ENCODE peak calls at places on chromosomes 3 and 15, in five cellular contexts. H is Panc1, D is stomach, O is H1, E is GM12878. A is an unnamed sample.
A peak's percentile ranks its signal among the peaks of the same experiment; 100 is the strongest.

GRCh38 chr15:98025237-98025636 is 64.7 kb downstream of the ARRDC4 start:
- DNase-seq in O (no peak), D (no peak), H (no peak), E (no peak), A (no peak)

GRCh38 chr3:43023766-43024165 is 44.7 kb downstream of the GASK1A start:
- DNase-seq in E (no peak), D (no peak), H (no peak), O (no peak), A (no peak)

GRCh38 chr3:172129868-172130751 is 90.7 kb downstream of the FNDC3B start:
- DNase-seq in O (no peak), E (no peak), D (peak; percentile 85), H (peak; percentile 99), A (peak; percentile 98)

GRCh38 chr3:115072265-115073008 is 74.7 kb downstream of the ZBTB20 start:
- DNase-seq in H (no peak), O (no peak), E (no peak), D (no peak), A (no peak)

GRCh38 chr3:43503067-43503728 is 118.6 kb downstream of the ANO10 start:
- DNase-seq in E (no peak), D (no peak), O (no peak), H (no peak), A (no peak)

GRCh38 chr15:39167114-39168058 is 413.5 kb upstream of the THBS1 start:
- DNase-seq in E (no peak), D (no peak), O (no peak), H (no peak), A (no peak)

GRCh38 chr15:39878401-39878775 is 41.7 kb downstream of the GPR176 start:
- DNase-seq in D (no peak), O (no peak), E (no peak), H (no peak), A (no peak)

GRCh38 chr3:108486910-108487309 is 23.5 kb downstream of the MYH15 start:
- DNase-seq in O (no peak), H (no peak), D (no peak), E (no peak), A (no peak)

GRCh38 chr3:12472796-12473195 is 11.5 kb upstream of the TSEN2 start:
- DNase-seq in H (no peak), D (no peak), E (no peak), O (no peak), A (no peak)

GRCh38 chr15:65409284-65409631 is 13.5 kb downstream of the IGDCC4 start:
- DNase-seq in D (no peak), H (no peak), E (no peak), O (no peak), A (no peak)

GRCh38 chr3:124837730-124838186 is 49.4 kb downstream of the ITGB5 start:
- DNase-seq in E (no peak), O (no peak), H (peak; percentile 81), D (peak; percentile 43), A (no peak)

GRCh38 chr15:91873133-91873526 is 19.6 kb downstream of the SLCO3A1 start:
- DNase-seq in D (no peak), H (no peak), O (no peak), E (no peak), A (no peak)

GRCh38 chr3:153210660-153211059 is 48.6 kb downstream of the RAP2B start:
- DNase-seq in E (no peak), D (no peak), H (no peak), O (no peak), A (no peak)

GRCh38 chr3:36944012-36944640 is 728 bp downstream of the TRANK1 start:
- DNase-seq in O (no peak), D (peak; percentile 57), H (no peak), E (no peak), A (no peak)

GRCh38 chr15:25892126-25892525 is 29.0 kb upstream of the ATP10A start:
- DNase-seq in O (no peak), D (no peak), E (no peak), H (no peak), A (no peak)

GRCh38 chr15:65085990-65086679 is 9.6 kb downstream of the KBTBD13 start:
- DNase-seq in O (peak; percentile 77), H (no peak), D (peak; percentile 38), E (no peak), A (no peak)

GRCh38 chr15:74171965-74172541 is 1.5 kb upstream of the ISLR start:
- DNase-seq in O (no peak), E (no peak), D (no peak), H (no peak), A (no peak)
- H3K4me3 ChIP-seq in O (no peak overlapping the region), E (no peak overlapping the region), D (no peak overlapping the region), H (no peak overlapping the region), A (no peak overlapping the region)

GRCh38 chr15:31230630-31231485 is 95.8 kb upstream of the KLF13 start:
- DNase-seq in E (peak; percentile 99), D (no peak), H (no peak), O (no peak), A (no peak)
- TF ChIP-seq POLR2AphosphoS5 in E (peak; percentile 72), D (no peak), H (no peak), O (no peak), A (no peak)

DNA sequence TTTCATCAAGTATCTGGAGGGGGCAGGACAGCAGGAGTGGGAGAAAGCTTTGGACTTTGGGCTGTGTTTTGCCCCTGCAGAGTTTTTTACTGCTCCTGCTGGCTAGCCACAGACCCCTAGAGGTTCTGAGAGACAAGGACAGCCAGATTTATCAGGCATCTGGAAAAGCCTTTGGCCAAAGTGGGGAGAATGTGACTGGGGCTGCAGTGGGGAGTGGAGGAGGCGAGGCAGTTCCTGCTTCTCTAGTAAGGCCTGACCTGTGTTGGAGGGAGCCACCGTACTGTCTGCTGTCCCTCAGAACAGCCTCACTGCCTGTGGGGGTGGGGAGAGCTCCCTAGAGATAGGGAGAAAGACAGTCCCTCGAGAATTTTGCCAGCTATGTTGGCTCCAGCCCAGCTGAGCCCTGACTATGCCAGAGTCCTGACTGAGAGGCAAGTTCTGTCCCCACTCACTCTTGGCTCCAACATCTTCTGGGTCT is 2.2 kb downstream of the ALPK3 start:
- DNase-seq in E (no peak), D (no peak), O (no peak), H (no peak), A (no peak)
- H3K4me3 ChIP-seq in E (no peak overlapping the region), D (no peak overlapping the region), O (no peak overlapping the region), H (no peak overlapping the region), A (no peak overlapping the region)

GRCh38 chr3:139774570-139775302 is 97.0 kb upstream of the NMNAT3 start:
- DNase-seq in O (peak; percentile 54), D (no peak), E (no peak), H (no peak), A (no peak)
- TF ChIP-seq POLR2AphosphoS5 in O (no peak), D (no peak), E (no peak), H (no peak), A (no peak)

DNA sequence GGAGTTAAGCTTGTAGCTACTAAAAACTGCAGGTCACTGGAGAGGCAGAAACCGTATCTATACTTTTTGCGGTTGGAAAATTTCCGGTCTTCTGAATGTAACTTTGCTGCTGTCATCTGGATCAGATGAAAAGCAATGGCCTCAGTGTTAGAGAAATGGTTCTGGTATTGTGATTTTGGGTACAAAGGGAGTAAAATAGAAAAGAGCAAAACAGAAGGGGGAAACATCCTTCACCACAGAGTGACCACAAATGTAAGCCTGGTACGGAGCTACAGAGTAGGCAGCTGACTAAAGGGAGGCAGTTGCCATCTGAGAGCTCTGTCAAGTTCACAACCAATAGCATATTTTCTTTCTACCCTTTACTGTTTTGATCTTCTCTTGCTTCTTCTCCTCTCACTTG is 5.6 kb downstream of the CD96 start:
- DNase-seq in O (no peak), H (no peak), E (peak; percentile 70), D (no peak), A (no peak)
- H3K4me3 ChIP-seq in O (no peak overlapping the region), H (no peak overlapping the region), E (no peak overlapping the region), D (no peak overlapping the region), A (no peak overlapping the region)

GRCh38 chr3:23202921-23203650 is at the start of gene UBE2E2:
- DNase-seq in E (no peak), D (peak; percentile 75), H (no peak), O (peak; percentile 84), A (no peak)
- TF ChIP-seq POLR2AphosphoS5 in E (peak; percentile 43), D (no peak), H (no peak), O (peak; percentile 55), A (no peak)